ENCODE peak calls at places on chromosomes 4 and X, in four cellular contexts. One of them, this sample, is unnamed.

GRCh38 chr4:185219551-185220344 is 10.3 kb downstream of the SNX25 start:
- DNase-seq in smooth muscle cell of the brain vasculature: no peak
- DNase-seq in GM23338: no peak
- DNase-seq in neural crest cell: no peak
- DNase-seq in this sample: no peak

GRCh38 chr4:46425775-46426400 is 36.0 kb upstream of the GABRA2 start:
- DNase-seq in smooth muscle cell of the brain vasculature: no peak
- DNase-seq in neural crest cell: no peak
- DNase-seq in GM23338: no peak
- DNase-seq in this sample: no peak

GRCh38 chr4:141647982-141648381 is 11.6 kb downstream of the IL15 start:
- DNase-seq in neural crest cell: no peak
- DNase-seq in smooth muscle cell of the brain vasculature: no peak
- DNase-seq in GM23338: no peak
- DNase-seq in this sample: no peak

GRCh38 chr4:134544303-134544761 is 342.7 kb upstream of the PABPC4L start:
- DNase-seq in neural crest cell: no peak
- DNase-seq in smooth muscle cell of the brain vasculature: no peak
- DNase-seq in GM23338: peak; percentile 9
- DNase-seq in this sample: no peak

GRCh38 chrX:56787734-56788152 is 58.7 kb downstream of the NBDY start:
- DNase-seq in GM23338: no peak
- DNase-seq in neural crest cell: no peak
- DNase-seq in smooth muscle cell of the brain vasculature: no peak
- DNase-seq in this sample: no peak

GRCh38 chr4:51858605-51859211 is 15.8 kb downstream of the DCUN1D4 start:
- DNase-seq in neural crest cell: no peak
- DNase-seq in smooth muscle cell of the brain vasculature: no peak
- DNase-seq in GM23338: no peak
- DNase-seq in this sample: no peak

GRCh38 chrX:3403748-3404147 is 57.3 kb upstream of the MXRA5 start:
- DNase-seq in neural crest cell: no peak
- DNase-seq in GM23338: no peak
- DNase-seq in smooth muscle cell of the brain vasculature: no peak
- DNase-seq in this sample: no peak

GRCh38 chr4:6773616-6774540 is 8.6 kb upstream of the KIAA0232 start:
- DNase-seq in GM23338: no peak
- DNase-seq in smooth muscle cell of the brain vasculature: no peak
- DNase-seq in neural crest cell: no peak
- DNase-seq in this sample: no peak

GRCh38 chr4:186770446-186771175 is 47.0 kb upstream of the FAT1 start:
- DNase-seq in GM23338: no peak
- DNase-seq in smooth muscle cell of the brain vasculature: no peak
- DNase-seq in neural crest cell: no peak
- DNase-seq in this sample: no peak

GRCh38 chr4:180587379-180587778 is 1655.8 kb upstream of the TENM3 start:
- DNase-seq in neural crest cell: no peak
- DNase-seq in GM23338: peak; percentile 44
- DNase-seq in smooth muscle cell of the brain vasculature: no peak
- DNase-seq in this sample: no peak

GRCh38 chr4:110793890-110794588 is 171.2 kb upstream of the PITX2 start:
- DNase-seq in smooth muscle cell of the brain vasculature: no peak
- DNase-seq in neural crest cell: no peak
- DNase-seq in GM23338: peak; percentile 42
- DNase-seq in this sample: no peak

GRCh38 chr4:185470503-185471195 is 884 bp downstream of the CCDC110 start:
- DNase-seq in smooth muscle cell of the brain vasculature: no peak
- DNase-seq in neural crest cell: peak; percentile 11
- DNase-seq in GM23338: peak; percentile 41
- DNase-seq in this sample: no peak

GRCh38 chr4:109506890-109507289 is 53.2 kb upstream of the MCUB start:
- DNase-seq in smooth muscle cell of the brain vasculature: no peak
- DNase-seq in neural crest cell: no peak
- DNase-seq in GM23338: no peak
- DNase-seq in this sample: no peak

GRCh38 chr4:158996669-158997074 is 106.2 kb upstream of the RAPGEF2 start:
- DNase-seq in neural crest cell: no peak
- DNase-seq in smooth muscle cell of the brain vasculature: peak; percentile 88
- DNase-seq in GM23338: no peak
- DNase-seq in this sample: peak; percentile 88

GRCh38 chr4:7755529-7755928 is 184.1 kb downstream of the AFAP1 start:
- DNase-seq in neural crest cell: no peak
- DNase-seq in GM23338: no peak
- DNase-seq in smooth muscle cell of the brain vasculature: no peak
- DNase-seq in this sample: no peak

GRCh38 chrX:10370976-10371375 is 214.2 kb downstream of the CLCN4 start:
- DNase-seq in smooth muscle cell of the brain vasculature: no peak
- DNase-seq in GM23338: no peak
- DNase-seq in neural crest cell: no peak
- DNase-seq in this sample: no peak

GRCh38 chr4:125522588-125522987 is 207.8 kb downstream of the FAT4 start:
- DNase-seq in smooth muscle cell of the brain vasculature: no peak
- DNase-seq in GM23338: peak; percentile 14
- DNase-seq in neural crest cell: no peak
- DNase-seq in this sample: no peak

GRCh38 chr4:40621592-40622512 is 7.8 kb downstream of the RBM47 start:
- DNase-seq in smooth muscle cell of the brain vasculature: peak; percentile 15
- DNase-seq in GM23338: peak; percentile 72
- DNase-seq in neural crest cell: no peak
- DNase-seq in this sample: peak; percentile 38

GRCh38 chr4:132063829-132064228 is 1085.3 kb upstream of the PCDH10 start:
- DNase-seq in GM23338: no peak
- DNase-seq in neural crest cell: no peak
- DNase-seq in smooth muscle cell of the brain vasculature: no peak
- DNase-seq in this sample: no peak

GRCh38 chr4:108215055-108215454 is 46.3 kb upstream of the LEF1 start:
- DNase-seq in smooth muscle cell of the brain vasculature: no peak
- DNase-seq in GM23338: no peak
- DNase-seq in neural crest cell: no peak
- DNase-seq in this sample: no peak

GRCh38 chrX:110665636-110666035 is 130.0 kb downstream of the CHRDL1 start:
- DNase-seq in GM23338: peak; percentile 69
- DNase-seq in smooth muscle cell of the brain vasculature: no peak
- DNase-seq in neural crest cell: peak; percentile 41
- DNase-seq in this sample: no peak

GRCh38 chrX:65601126-65601525 is 66.3 kb upstream of the MSN start:
- DNase-seq in GM23338: no peak
- DNase-seq in neural crest cell: no peak
- DNase-seq in smooth muscle cell of the brain vasculature: no peak
- DNase-seq in this sample: no peak

GRCh38 chrX:74232859-74233258 is 71.1 kb upstream of the ZCCHC13 start:
- DNase-seq in smooth muscle cell of the brain vasculature: no peak
- DNase-seq in neural crest cell: no peak
- DNase-seq in GM23338: peak; percentile 13
- DNase-seq in this sample: no peak

GRCh38 chr4:184548651-184549341 is 74.4 kb upstream of the IRF2 start:
- DNase-seq in smooth muscle cell of the brain vasculature: no peak
- DNase-seq in GM23338: peak; percentile 34
- DNase-seq in neural crest cell: peak; percentile 12
- DNase-seq in this sample: no peak

GRCh38 chrX:96538104-96538725 is 146.4 kb upstream of the DIAPH2 start:
- DNase-seq in GM23338: peak; percentile 3
- DNase-seq in smooth muscle cell of the brain vasculature: no peak
- DNase-seq in neural crest cell: no peak
- DNase-seq in this sample: no peak

GRCh38 chr4:106444557-106444956 is 76.0 kb upstream of the GIMD1 start:
- DNase-seq in GM23338: no peak
- DNase-seq in neural crest cell: no peak
- DNase-seq in smooth muscle cell of the brain vasculature: no peak
- DNase-seq in this sample: no peak

GRCh38 chrX:106946449-106946848 is 26.2 kb downstream of the CLDN2 start:
- DNase-seq in neural crest cell: no peak
- DNase-seq in smooth muscle cell of the brain vasculature: no peak
- DNase-seq in GM23338: no peak
- DNase-seq in this sample: no peak

GRCh38 chr4:122329876-122330595 is 48.8 kb upstream of the ADAD1 start:
- DNase-seq in neural crest cell: no peak
- DNase-seq in GM23338: no peak
- DNase-seq in smooth muscle cell of the brain vasculature: no peak
- DNase-seq in this sample: no peak

GRCh38 chr4:181548873-181549541 is 694.2 kb upstream of the TENM3 start:
- DNase-seq in smooth muscle cell of the brain vasculature: peak; percentile 24
- DNase-seq in GM23338: no peak
- DNase-seq in neural crest cell: no peak
- DNase-seq in this sample: peak; percentile 7

GRCh38 chr4:156362581-156362980 is 408.9 kb upstream of the CTSO start:
- DNase-seq in GM23338: no peak
- DNase-seq in neural crest cell: no peak
- DNase-seq in smooth muscle cell of the brain vasculature: no peak
- DNase-seq in this sample: no peak

GRCh38 chr4:17584502-17585213 is 7.7 kb downstream of the LAP3 start:
- DNase-seq in smooth muscle cell of the brain vasculature: no peak
- DNase-seq in neural crest cell: no peak
- DNase-seq in GM23338: peak; percentile 36
- DNase-seq in this sample: no peak

GRCh38 chr4:156968479-156968984 is 3.1 kb downstream of the PDGFC start:
- DNase-seq in GM23338: peak; percentile 85
- DNase-seq in smooth muscle cell of the brain vasculature: no peak
- DNase-seq in neural crest cell: peak; percentile 51
- DNase-seq in this sample: no peak

GRCh38 chr4:6283282-6283681 is 13.6 kb downstream of the WFS1 start:
- DNase-seq in smooth muscle cell of the brain vasculature: no peak
- DNase-seq in GM23338: no peak
- DNase-seq in neural crest cell: no peak
- DNase-seq in this sample: no peak

This sample was measured in Panc1.